ENCODE peak calls at places on chromosomes 11 and 22, in six cellular contexts. One of them, this sample, is unnamed.

GRCh38 chr11:118953265-118953664 is 2.8 kb upstream of the UPK2 start:
- DNase-seq in heart left ventricle: no peak
- DNase-seq in prostate gland: no peak
- DNase-seq in spleen: peak; percentile 25
- DNase-seq in HepG2: no peak
- DNase-seq in transverse colon: no peak
- DNase-seq in this sample: no peak

GRCh38 chr11:109209572-109209971 is 212.4 kb upstream of the C11orf87 start:
- DNase-seq in heart left ventricle: no peak
- DNase-seq in prostate gland: no peak
- DNase-seq in spleen: no peak
- DNase-seq in HepG2: no peak
- DNase-seq in transverse colon: no peak
- DNase-seq in this sample: no peak

GRCh38 chr11:74494916-74495315 is 1.4 kb upstream of the LIPT2 start:
- DNase-seq in heart left ventricle: no peak
- DNase-seq in prostate gland: no peak
- DNase-seq in spleen: no peak
- DNase-seq in HepG2: no peak
- DNase-seq in transverse colon: no peak
- DNase-seq in this sample: no peak

GRCh38 chr11:32307449-32307848 is 127.9 kb downstream of the WT1 start:
- DNase-seq in heart left ventricle: no peak
- DNase-seq in prostate gland: no peak
- DNase-seq in spleen: no peak
- DNase-seq in HepG2: no peak
- DNase-seq in transverse colon: no peak
- DNase-seq in this sample: no peak

GRCh38 chr11:125903753-125904659 is at the start of gene DDX25:
- DNase-seq in heart left ventricle: no peak
- DNase-seq in prostate gland: no peak
- DNase-seq in spleen: peak; percentile 85
- DNase-seq in HepG2: no peak
- DNase-seq in transverse colon: no peak
- DNase-seq in this sample: no peak

GRCh38 chr11:120781486-120782120 is 242.3 kb upstream of the TBCEL start:
- DNase-seq in heart left ventricle: no peak
- DNase-seq in prostate gland: no peak
- DNase-seq in spleen: peak; percentile 36
- DNase-seq in HepG2: no peak
- DNase-seq in transverse colon: no peak
- DNase-seq in this sample: no peak

GRCh38 chr11:33735426-33736147 is 636 bp downstream of the CD59 start:
- DNase-seq in heart left ventricle: no peak
- DNase-seq in prostate gland: peak; percentile 30
- DNase-seq in spleen: peak; percentile 81
- DNase-seq in HepG2: peak; percentile 34
- DNase-seq in transverse colon: peak; percentile 57
- DNase-seq in this sample: peak; percentile 37

GRCh38 chr11:4090258-4090657 is 4.3 kb upstream of the RRM1 start:
- DNase-seq in heart left ventricle: no peak
- DNase-seq in prostate gland: no peak
- DNase-seq in spleen: no peak
- DNase-seq in HepG2: no peak
- DNase-seq in transverse colon: no peak
- DNase-seq in this sample: no peak

GRCh38 chr11:2983908-2984307 is 8.2 kb downstream of the NAP1L4 start:
- DNase-seq in heart left ventricle: no peak
- DNase-seq in prostate gland: no peak
- DNase-seq in spleen: no peak
- DNase-seq in HepG2: no peak
- DNase-seq in transverse colon: no peak
- DNase-seq in this sample: no peak

GRCh38 chr11:2980168-2980840 is 11.8 kb downstream of the NAP1L4 start:
- DNase-seq in heart left ventricle: no peak
- DNase-seq in prostate gland: no peak
- DNase-seq in spleen: no peak
- DNase-seq in HepG2: no peak
- DNase-seq in transverse colon: no peak
- DNase-seq in this sample: no peak

GRCh38 chr11:2982214-2982613 is 9.9 kb downstream of the NAP1L4 start:
- DNase-seq in heart left ventricle: no peak
- DNase-seq in prostate gland: no peak
- DNase-seq in spleen: no peak
- DNase-seq in HepG2: no peak
- DNase-seq in transverse colon: no peak
- DNase-seq in this sample: no peak

GRCh38 chr11:2977113-2977512 is 15.0 kb downstream of the NAP1L4 start:
- DNase-seq in heart left ventricle: no peak
- DNase-seq in prostate gland: no peak
- DNase-seq in spleen: no peak
- DNase-seq in HepG2: no peak
- DNase-seq in transverse colon: no peak
- DNase-seq in this sample: no peak

DNA sequence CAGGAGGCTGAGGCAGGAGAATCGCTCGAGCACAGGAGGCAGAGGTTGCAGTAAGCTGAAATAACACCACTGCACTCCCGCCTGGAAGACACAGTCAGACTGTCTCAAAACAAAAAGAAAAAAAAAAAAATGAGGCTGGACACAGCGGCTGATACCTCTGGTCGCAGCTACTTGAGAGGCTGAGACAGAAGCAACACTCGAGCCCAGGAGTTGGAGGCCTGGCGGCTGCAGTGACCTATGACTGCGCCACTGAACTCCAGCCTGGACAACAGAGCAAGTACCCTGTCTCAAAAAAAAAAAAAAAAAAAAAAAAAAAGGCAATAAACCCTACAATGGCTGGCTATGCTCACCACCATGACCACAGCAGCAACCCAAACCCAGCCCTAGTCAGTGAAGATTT is 11.0 kb downstream of the NAP1L4 start:
- DNase-seq in heart left ventricle: no peak
- DNase-seq in prostate gland: no peak
- DNase-seq in spleen: no peak
- DNase-seq in HepG2: no peak
- DNase-seq in transverse colon: no peak
- DNase-seq in this sample: no peak
- H3K27ac ChIP-seq in heart left ventricle: no peak overlapping the region
- H3K27ac ChIP-seq in prostate gland: no peak overlapping the region
- H3K27ac ChIP-seq in spleen: no peak overlapping the region
- H3K27ac ChIP-seq in HepG2: no peak overlapping the region
- H3K27ac ChIP-seq in transverse colon: no peak overlapping the region
- H3K27ac ChIP-seq in this sample: no peak overlapping the region

DNA sequence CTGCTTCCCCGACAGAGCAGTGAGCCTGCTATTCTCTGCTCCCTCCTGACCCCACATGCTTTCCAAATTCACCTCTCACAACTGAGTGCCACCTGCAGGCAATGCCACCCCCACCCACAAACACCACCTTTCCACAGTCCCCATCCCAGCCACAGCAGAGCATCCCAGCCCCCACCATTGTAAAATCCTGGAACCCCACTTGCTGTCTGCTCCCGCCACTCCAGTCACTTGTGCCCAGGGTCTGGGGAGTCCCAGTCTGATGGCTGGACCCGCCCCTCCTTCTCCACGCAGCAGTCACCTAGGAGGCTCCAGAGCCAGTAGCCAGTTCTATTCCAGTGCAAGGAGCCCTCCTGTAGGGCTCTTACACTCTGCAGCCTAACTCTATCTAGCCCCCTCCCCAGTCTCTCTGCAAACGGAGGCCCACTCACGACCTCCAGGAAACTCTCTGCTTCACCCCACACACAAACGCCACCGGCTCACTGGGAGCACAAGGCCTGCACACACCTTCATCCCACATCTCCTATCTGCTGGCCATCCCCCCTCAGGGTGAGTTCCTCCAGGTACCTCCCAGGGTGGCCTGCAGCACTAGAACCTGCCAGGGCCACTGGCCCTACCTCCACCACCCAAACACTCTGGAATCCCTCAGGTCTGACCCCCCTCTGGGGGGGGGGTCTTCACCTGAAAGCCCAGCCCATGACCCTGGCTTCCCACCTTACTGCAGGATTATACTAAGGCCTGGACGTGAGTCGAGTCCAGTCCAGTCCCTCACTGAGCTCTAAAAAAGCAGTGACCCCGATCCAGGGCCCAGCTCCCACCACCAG is 1.4 kb downstream of the GNB1L start:
- DNase-seq in heart left ventricle: no peak
- DNase-seq in prostate gland: no peak
- DNase-seq in spleen: no peak
- DNase-seq in HepG2: no peak
- DNase-seq in transverse colon: no peak
- DNase-seq in this sample: no peak
- TF ChIP-seq POLR2A in heart left ventricle: no peak
- TF ChIP-seq POLR2A in prostate gland: no peak
- TF ChIP-seq POLR2A in spleen: no peak
- TF ChIP-seq POLR2A in HepG2: no peak
- TF ChIP-seq POLR2A in transverse colon: no peak
- TF ChIP-seq POLR2A in this sample: no peak

DNA sequence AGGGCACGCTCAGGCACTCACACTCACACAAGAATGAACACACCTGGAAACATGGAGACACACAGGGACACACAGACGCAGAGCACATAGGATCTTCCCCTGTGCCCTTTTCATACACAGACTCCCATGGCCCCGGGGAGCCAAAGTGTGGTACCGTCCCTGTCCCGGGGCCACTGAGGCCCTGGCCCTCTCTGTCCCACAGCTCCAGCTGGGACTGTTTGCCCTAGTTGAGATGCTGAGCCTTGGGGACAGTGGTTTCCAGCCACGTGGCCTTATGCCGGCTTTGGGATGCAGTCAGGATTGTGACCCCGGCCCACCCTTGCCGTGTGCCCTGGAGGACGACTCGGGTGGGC is 100.7 kb downstream of the BCR start:
- DNase-seq in heart left ventricle: no peak
- DNase-seq in prostate gland: no peak
- DNase-seq in spleen: no peak
- DNase-seq in HepG2: no peak
- DNase-seq in transverse colon: no peak
- DNase-seq in this sample: no peak
- H3K27ac ChIP-seq in heart left ventricle: no peak overlapping the region
- H3K27ac ChIP-seq in prostate gland: peak overlapping the region; percentile 78
- H3K27ac ChIP-seq in spleen: no peak overlapping the region
- H3K27ac ChIP-seq in HepG2: no peak overlapping the region
- H3K27ac ChIP-seq in transverse colon: peak overlapping the region; percentile 42
- H3K27ac ChIP-seq in this sample: no peak overlapping the region

GRCh38 chr11:40513281-40513680 is 946.2 kb downstream of the LRRC4C start:
- DNase-seq in heart left ventricle: no peak
- DNase-seq in prostate gland: no peak
- DNase-seq in spleen: no peak
- DNase-seq in HepG2: no peak
- DNase-seq in transverse colon: no peak
- DNase-seq in this sample: no peak
- TF ChIP-seq POLR2A in heart left ventricle: no peak
- TF ChIP-seq POLR2A in prostate gland: no peak
- TF ChIP-seq POLR2A in spleen: no peak
- TF ChIP-seq POLR2A in HepG2: no peak
- TF ChIP-seq POLR2A in transverse colon: no peak
- TF ChIP-seq POLR2A in this sample: no peak

GRCh38 chr11:36622431-36623136 is 24.5 kb upstream of the RAG2 start:
- DNase-seq in heart left ventricle: no peak
- DNase-seq in prostate gland: no peak
- DNase-seq in spleen: no peak
- DNase-seq in HepG2: peak; percentile 31
- DNase-seq in transverse colon: no peak
- DNase-seq in this sample: no peak

GRCh38 chr11:36627471-36627870 is 29.4 kb upstream of the RAG2 start:
- DNase-seq in heart left ventricle: no peak
- DNase-seq in prostate gland: no peak
- DNase-seq in spleen: no peak
- DNase-seq in HepG2: no peak
- DNase-seq in transverse colon: no peak
- DNase-seq in this sample: no peak

GRCh38 chr11:36628141-36628540 is 30.1 kb upstream of the RAG2 start:
- DNase-seq in heart left ventricle: no peak
- DNase-seq in prostate gland: no peak
- DNase-seq in spleen: no peak
- DNase-seq in HepG2: no peak
- DNase-seq in transverse colon: no peak
- DNase-seq in this sample: no peak

GRCh38 chr11:36628765-36629199 is 30.7 kb upstream of the RAG2 start:
- DNase-seq in heart left ventricle: no peak
- DNase-seq in prostate gland: no peak
- DNase-seq in spleen: no peak
- DNase-seq in HepG2: no peak
- DNase-seq in transverse colon: no peak
- DNase-seq in this sample: no peak

GRCh38 chr11:36627006-36627405 is 29.0 kb upstream of the RAG2 start:
- DNase-seq in heart left ventricle: no peak
- DNase-seq in prostate gland: no peak
- DNase-seq in spleen: no peak
- DNase-seq in HepG2: no peak
- DNase-seq in transverse colon: no peak
- DNase-seq in this sample: no peak
- H3K27ac ChIP-seq in heart left ventricle: no peak overlapping the region
- H3K27ac ChIP-seq in prostate gland: no peak overlapping the region
- H3K27ac ChIP-seq in spleen: no peak overlapping the region
- H3K27ac ChIP-seq in HepG2: no peak overlapping the region
- H3K27ac ChIP-seq in transverse colon: no peak overlapping the region
- H3K27ac ChIP-seq in this sample: no peak overlapping the region

This sample was measured in GM12878.